ENCODE peak calls at places on chromosomes 4 and X, in four cellular contexts. M is fibroblast of lung, R is AG09309, Z is HFF-Myc. T is an unnamed sample.

GRCh38 chrX:63330681-63331080 is 20.5 kb downstream of the SPIN4 start:
- DNase-seq in M (no peak), R (no peak), Z (no peak), T (no peak)

GRCh38 chr4:179361978-179362486 is 1919.8 kb upstream of the AGA start:
- DNase-seq in M (no peak), R (no peak), Z (no peak), T (no peak)

GRCh38 chr4:37510626-37511025 is 175.6 kb downstream of the RELL1 start:
- DNase-seq in M (no peak), R (no peak), Z (no peak), T (no peak)

GRCh38 chr4:53014881-53015280 is 152.8 kb downstream of the RASL11B start:
- DNase-seq in M (peak), R (no peak), Z (no peak), T (no peak)

GRCh38 chrX:10404435-10404834 is 215.9 kb downstream of the MID1 start:
- DNase-seq in M (peak), R (peak), Z (no peak), T (peak)

GRCh38 chr4:15982833-15983528 is 20.0 kb upstream of the FGFBP2 start:
- DNase-seq in M (peak), R (no peak), Z (no peak), T (peak)

GRCh38 chrX:131068945-131069719 is 11.0 kb downstream of the ARHGAP36 start:
- DNase-seq in M (peak), R (no peak), Z (no peak), T (no peak)

GRCh38 chr4:128462104-128462783 is 174.6 kb upstream of the PGRMC2 start:
- DNase-seq in M (no peak), R (no peak), Z (no peak), T (no peak)

GRCh38 chrX:109125304-109125703 is 356.6 kb downstream of the GUCY2F start:
- DNase-seq in M (no peak), R (no peak), Z (no peak), T (no peak)

GRCh38 chrX:127708155-127708554 is 344.0 kb downstream of the ACTRT1 start:
- DNase-seq in M (no peak), R (no peak), Z (no peak), T (peak)

GRCh38 chr4:108486046-108486445 is 134.3 kb upstream of the RPL34 start:
- DNase-seq in M (no peak), R (no peak), Z (no peak), T (no peak)

GRCh38 chr4:91113130-91113706 is 986.0 kb downstream of the CCSER1 start:
- DNase-seq in M (peak), R (no peak), Z (no peak), T (peak)

GRCh38 chr4:180805101-180805500 is 1438.1 kb upstream of the TENM3 start:
- DNase-seq in M (no peak), R (no peak), Z (no peak), T (no peak)

GRCh38 chrX:69616520-69617203 is 749 bp downstream of the EDA start:
- DNase-seq in M (no peak), R (no peak), Z (no peak), T (no peak)

GRCh38 chrX:39577976-39578962 is 519.5 kb downstream of the BCOR start:
- DNase-seq in M (peak), R (no peak), Z (no peak), T (no peak)

GRCh38 chr4:105106416-105106815 is 40.3 kb upstream of the TET2 start:
- DNase-seq in M (peak), R (no peak), Z (no peak), T (peak)

GRCh38 chrX:43493751-43494150 is 162.3 kb upstream of the MAOA start:
- DNase-seq in M (no peak), R (no peak), Z (no peak), T (no peak)

GRCh38 chrX:49892552-49892951 is 13.3 kb downstream of the USP27X start:
- DNase-seq in M (no peak), R (no peak), Z (no peak), T (no peak)

GRCh38 chr4:90057091-90057490 is 70.1 kb upstream of the CCSER1 start:
- DNase-seq in M (no peak), R (no peak), Z (no peak), T (no peak)

GRCh38 chrX:39773923-39774803 is 323.6 kb downstream of the BCOR start:
- DNase-seq in M (peak), R (no peak), Z (no peak), T (no peak)

GRCh38 chr4:161629694-161630441 is 533.9 kb downstream of the FSTL5 start:
- DNase-seq in M (peak), R (peak), Z (peak), T (peak)

GRCh38 chr4:5839332-5839731 is 53.6 kb downstream of the CRMP1 start:
- DNase-seq in M (no peak), R (no peak), Z (no peak), T (no peak)

GRCh38 chrX:101409043-101409442 is 1.0 kb downstream of the HNRNPH2 start:
- DNase-seq in M (no peak), R (no peak), Z (no peak), T (no peak)

GRCh38 chr4:158068063-158068462 is 104.8 kb downstream of the GASK1B start:
- DNase-seq in M (peak), R (no peak), Z (no peak), T (peak)

GRCh38 chr4:17055788-17056187 is 157.3 kb upstream of the LDB2 start:
- DNase-seq in M (peak), R (peak), Z (peak), T (peak)

GRCh38 chr4:150960079-150960478 is 55.0 kb downstream of the LRBA start:
- DNase-seq in M (peak), R (peak), Z (no peak), T (no peak)

GRCh38 chr4:8705161-8706145 is 112.9 kb downstream of the CPZ start:
- DNase-seq in M (no peak), R (no peak), Z (no peak), T (no peak)

DNA sequence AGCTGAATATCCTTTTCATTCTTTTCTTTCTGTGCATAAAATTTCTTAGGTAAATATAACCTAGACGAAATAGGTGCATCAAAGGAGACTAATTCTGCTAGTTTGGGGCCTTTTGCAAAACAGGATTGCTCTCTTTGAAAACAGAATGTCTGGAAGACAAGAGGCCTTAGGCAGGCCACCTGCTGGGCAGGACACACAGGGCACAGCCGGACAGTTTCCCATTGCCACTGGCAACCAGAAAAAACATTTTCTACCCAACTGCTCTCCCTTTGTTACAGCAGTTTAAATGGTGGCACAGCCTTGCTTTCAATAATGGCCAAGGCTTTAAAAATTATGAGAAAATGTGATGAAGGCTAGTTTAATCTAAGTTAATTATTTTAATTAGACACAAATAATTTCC is 600.5 kb downstream of the SPRY1 start:
- DNase-seq in M (no peak), R (no peak), Z (no peak), T (peak)
- TF ChIP-seq CTCF in M (no peak), R (peak), Z (peak), T (peak)

GRCh38 chr4:83219344-83219990 is 65.1 kb downstream of the COQ2 start:
- DNase-seq in M (peak), R (no peak), Z (no peak), T (no peak)
- H3K4me3 ChIP-seq in M (no peak), R (no peak), Z (no peak), T (no peak)

DNA sequence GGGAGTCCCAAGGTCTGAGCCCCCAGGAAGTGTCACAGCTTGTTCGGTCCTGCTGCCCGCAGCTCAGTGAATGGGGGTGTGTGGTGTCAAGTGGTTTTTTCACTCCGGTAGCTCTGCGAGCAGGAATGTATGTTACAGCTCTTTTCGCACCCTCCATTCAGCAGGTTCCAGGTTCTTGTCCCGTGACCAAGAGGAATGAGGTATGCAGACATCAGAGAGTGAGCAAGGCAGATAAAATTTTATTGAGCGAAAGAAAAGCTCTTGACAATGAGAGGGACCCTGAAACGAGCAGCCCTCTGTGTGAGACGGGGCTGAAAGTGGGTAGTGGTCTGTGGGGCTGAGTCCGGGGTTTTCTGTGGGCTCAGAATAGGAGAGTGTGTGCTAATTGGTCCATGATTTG is 31.5 kb downstream of the UCHL1 start:
- DNase-seq in M (no peak), R (no peak), Z (no peak), T (no peak)
- TF ChIP-seq CTCF in M (no peak), R (no peak), Z (no peak), T (no peak)

GRCh38 chrX:362351-362750 is 24.4 kb downstream of the PPP2R3B start:
- DNase-seq in M (no peak), R (no peak), Z (no peak), T (no peak)

GRCh38 chrX:360496-361150 is 26.1 kb downstream of the PPP2R3B start:
- DNase-seq in M (no peak), R (no peak), Z (no peak), T (no peak)

GRCh38 chrX:361231-362145 is 25.2 kb downstream of the PPP2R3B start:
- DNase-seq in M (no peak), R (no peak), Z (no peak), T (no peak)

GRCh38 chrX:363621-364375 is 22.9 kb downstream of the PPP2R3B start:
- DNase-seq in M (no peak), R (no peak), Z (no peak), T (no peak)

DNA sequence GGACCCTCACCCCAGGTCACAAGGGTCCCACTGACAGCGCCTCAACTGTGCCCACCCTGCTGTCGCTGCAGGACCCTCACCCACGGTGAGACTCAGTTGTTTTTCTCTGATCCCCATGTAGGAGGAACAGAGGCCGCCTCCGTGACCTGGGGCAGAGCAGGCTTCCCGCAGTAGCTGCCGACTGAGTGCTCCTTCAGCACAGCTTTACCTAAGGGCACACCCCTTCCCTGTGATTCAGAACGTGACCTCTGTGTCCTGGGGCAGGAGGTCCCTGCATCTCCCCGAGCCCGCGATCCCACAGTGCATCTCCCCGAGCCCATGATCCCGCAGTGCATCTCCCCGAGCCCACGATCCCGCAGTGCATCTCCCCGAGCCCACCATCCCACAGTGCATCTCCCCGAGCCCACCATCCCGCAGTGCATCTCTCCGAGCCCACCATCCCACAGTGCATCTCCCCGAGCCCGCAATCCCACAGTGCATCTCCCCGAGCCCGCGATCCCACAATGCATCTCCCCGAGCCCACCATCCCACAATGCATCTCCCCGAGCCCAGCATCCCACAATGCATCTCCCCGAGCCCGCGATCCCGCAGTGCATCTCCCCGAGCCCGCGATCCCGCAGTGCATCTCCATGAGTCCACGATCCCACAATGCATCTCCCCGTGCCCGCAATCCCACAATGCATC is 23.6 kb downstream of the PPP2R3B start:
- DNase-seq in M (no peak), R (no peak), Z (no peak), T (no peak)
- H3K4me3 ChIP-seq in M (no peak), R (no peak), Z (no peak), T (no peak)

DNA sequence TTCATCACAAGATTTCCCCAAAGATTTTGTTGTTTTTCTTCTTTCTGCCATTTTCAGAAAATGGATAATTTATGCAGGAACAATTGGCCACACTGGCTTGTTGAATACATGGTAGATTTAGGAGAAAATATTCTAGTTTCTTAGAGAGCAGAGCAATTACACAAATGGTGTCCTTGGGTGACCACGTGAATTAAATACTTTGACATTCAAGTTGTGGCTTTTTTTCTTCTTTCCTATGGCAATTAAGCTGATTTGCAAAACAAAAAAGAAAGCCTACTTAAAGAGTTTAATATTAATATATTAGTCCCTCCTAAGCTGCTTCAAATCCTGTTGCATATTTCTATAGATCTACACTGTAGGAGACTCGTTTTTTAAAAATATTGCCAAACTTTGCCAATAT is 133.0 kb upstream of the HTR2C start:
- DNase-seq in M (no peak), R (no peak), Z (no peak), T (no peak)
- TF ChIP-seq CTCF in M (no peak), R (no peak), Z (no peak), T (no peak)

DNA sequence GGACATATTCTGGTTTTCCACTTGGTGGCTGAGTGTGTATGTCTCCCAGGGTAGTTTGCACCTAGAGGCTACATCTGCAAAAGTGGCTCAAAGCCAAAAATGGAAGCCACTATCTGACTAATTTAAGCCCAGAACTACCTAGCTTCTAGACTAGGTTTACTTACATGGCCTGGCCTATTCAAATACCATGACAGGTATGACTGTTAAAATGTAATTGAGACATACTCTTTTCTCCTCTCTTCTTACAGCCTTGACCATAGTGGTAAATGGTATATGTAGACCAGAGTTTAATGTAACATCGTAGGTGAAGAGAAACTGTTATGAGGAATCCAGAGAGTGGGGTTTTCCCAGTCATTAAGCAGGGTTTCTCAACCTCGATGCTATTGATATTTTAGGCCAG is 2.6 kb upstream of the TRPC5 start:
- DNase-seq in M (no peak), R (no peak), Z (no peak), T (no peak)
- H3K4me3 ChIP-seq in M (no peak), R (no peak), Z (no peak), T (no peak)

GRCh38 chr4:67327245-67327860 is 217.9 kb downstream of the CENPC start:
- DNase-seq in M (peak), R (peak), Z (peak), T (peak)

GRCh38 chr4:67333663-67334062 is 211.6 kb downstream of the CENPC start:
- DNase-seq in M (no peak), R (no peak), Z (no peak), T (no peak)

GRCh38 chr4:67332627-67333026 is 212.7 kb downstream of the CENPC start:
- DNase-seq in M (no peak), R (no peak), Z (no peak), T (no peak)
- TF ChIP-seq CTCF in M (peak), R (peak), Z (no peak), T (peak)

GRCh38 chr4:40196260-40196659 is 571 bp upstream of the RHOH start:
- DNase-seq in M (no peak), R (no peak), Z (no peak), T (no peak)
- H3K4me3 ChIP-seq in M (no peak), R (no peak), Z (no peak), T (no peak)

DNA sequence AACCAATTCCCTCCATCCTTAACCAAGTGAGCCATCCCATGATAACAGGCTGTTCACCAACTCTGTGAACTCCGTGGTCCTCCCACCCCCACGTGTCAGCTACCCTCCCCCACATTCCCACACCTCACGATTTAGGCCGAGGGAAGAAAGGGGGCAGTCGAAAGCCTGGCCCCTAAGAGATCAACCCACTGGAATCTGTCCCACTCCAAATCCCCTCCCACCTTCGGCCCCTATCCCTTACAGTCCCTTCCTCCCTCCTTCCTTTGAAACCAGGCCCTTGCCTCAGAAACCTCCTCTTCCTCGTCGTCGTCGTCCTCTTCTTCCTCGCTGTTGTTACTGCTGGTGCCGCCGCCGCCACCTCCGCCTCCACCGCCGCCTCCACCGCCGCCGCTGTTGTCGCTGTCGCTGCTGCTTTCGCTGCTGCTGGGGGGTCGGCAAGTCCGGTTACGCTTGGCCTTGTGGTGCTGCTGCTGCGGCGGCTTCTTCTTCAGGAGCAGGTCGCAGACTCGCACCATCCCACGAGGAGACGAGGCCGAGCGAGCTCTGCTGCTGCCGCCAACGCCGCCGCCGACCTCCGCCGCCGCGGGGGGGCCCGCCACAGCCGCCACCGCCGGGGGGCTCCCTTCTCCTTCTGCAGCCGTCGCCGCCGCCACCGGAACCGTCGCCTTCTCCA is 467 bp downstream of the ANKRD17 start:
- DNase-seq in M (peak), R (no peak), Z (no peak), T (peak)
- TF ChIP-seq CTCF in M (no peak), R (peak), Z (no peak), T (peak)

T was measured in astrocyte of the spinal cord.